ENCODE peak calls at places on chromosomes 3 and 15, in seven cellular contexts. H, S, R, G, B, T and X are unnamed samples.

GRCh38 chr15:54410481-54410880 is 432.2 kb downstream of the UNC13C start:
- DNase-seq in H (no peak), S (no peak), G (no peak), B (no peak), R (no peak), T (no peak), X (no peak)

GRCh38 chr3:85303156-85303555 is 344.4 kb downstream of the CADM2 start:
- DNase-seq in G (no peak), B (no peak), R (no peak), S (no peak), T (no peak), H (no peak), X (no peak)

GRCh38 chr15:51688863-51689262 is 7.6 kb downstream of the SCG3 start:
- DNase-seq in T (no peak), R (no peak), H (no peak), G (no peak), B (no peak), S (no peak), X (no peak)

GRCh38 chr3:195196266-195196665 is 74.7 kb downstream of the XXYLT1 start:
- DNase-seq in T (peak), B (peak), S (peak), H (peak), G (no peak), R (no peak), X (no peak)

GRCh38 chr3:11134794-11135193 is 19.5 kb upstream of the HRH1 start:
- DNase-seq in T (no peak), B (no peak), S (no peak), R (no peak), H (peak), G (no peak), X (no peak)

GRCh38 chr15:62981071-62981470 is 61.5 kb upstream of the TPM1 start:
- DNase-seq in G (no peak), B (no peak), T (no peak), R (no peak), S (no peak), H (no peak), X (no peak)

GRCh38 chr15:74245342-74245931 is 9.3 kb downstream of the CCDC33 start:
- DNase-seq in S (no peak), T (no peak), H (no peak), B (no peak), R (peak), G (no peak), X (no peak)

GRCh38 chr15:95565702-95566101 is 764.8 kb upstream of the NR2F2 start:
- DNase-seq in S (no peak), B (no peak), T (no peak), G (no peak), R (no peak), H (no peak), X (no peak)

GRCh38 chr15:64004582-64004981 is 41.7 kb downstream of the DAPK2 start:
- DNase-seq in H (peak), B (peak), G (no peak), S (no peak), T (no peak), R (no peak), X (peak)

GRCh38 chr3:171156455-171157005 is 130.0 kb upstream of the SLC2A2 start:
- DNase-seq in S (no peak), H (peak), R (no peak), G (no peak), T (no peak), B (peak), X (peak)

GRCh38 chr3:38165722-38166387 is 518 bp downstream of the OXSR1 start:
- DNase-seq in T (peak), R (no peak), G (peak), S (no peak), B (peak), H (peak), X (no peak)

GRCh38 chr15:86213888-86214287 is 134.2 kb downstream of the AGBL1 start:
- DNase-seq in G (no peak), R (no peak), S (no peak), H (peak), T (no peak), B (no peak), X (no peak)

DNA sequence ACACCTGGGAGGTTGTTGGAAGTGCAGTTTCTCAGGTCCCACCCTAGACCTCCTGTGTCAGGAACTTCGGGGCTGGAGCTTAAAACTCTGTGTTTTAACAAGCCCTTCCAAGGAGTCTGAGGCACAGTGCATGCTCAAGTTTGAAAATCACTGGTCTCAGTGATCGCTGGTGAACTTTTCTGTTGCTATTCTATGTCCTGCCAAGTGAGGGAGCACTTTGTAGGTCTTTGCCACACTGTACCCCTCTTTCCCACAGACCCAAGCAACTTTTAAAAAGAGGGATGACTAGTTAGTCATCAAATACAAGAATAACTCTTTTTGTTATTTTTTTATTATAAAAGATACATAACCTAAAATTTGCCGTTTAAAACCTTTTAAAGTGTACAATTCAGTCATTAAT is 133.7 kb downstream of the AGBL1 start:
- DNase-seq in B (no peak), R (no peak), G (no peak), H (no peak), S (no peak), T (no peak), X (no peak)
- TF ChIP-seq CTCF in B (no peak), R (no peak), G (peak), H (no peak), S (no peak), T (peak), X (peak)

DNA sequence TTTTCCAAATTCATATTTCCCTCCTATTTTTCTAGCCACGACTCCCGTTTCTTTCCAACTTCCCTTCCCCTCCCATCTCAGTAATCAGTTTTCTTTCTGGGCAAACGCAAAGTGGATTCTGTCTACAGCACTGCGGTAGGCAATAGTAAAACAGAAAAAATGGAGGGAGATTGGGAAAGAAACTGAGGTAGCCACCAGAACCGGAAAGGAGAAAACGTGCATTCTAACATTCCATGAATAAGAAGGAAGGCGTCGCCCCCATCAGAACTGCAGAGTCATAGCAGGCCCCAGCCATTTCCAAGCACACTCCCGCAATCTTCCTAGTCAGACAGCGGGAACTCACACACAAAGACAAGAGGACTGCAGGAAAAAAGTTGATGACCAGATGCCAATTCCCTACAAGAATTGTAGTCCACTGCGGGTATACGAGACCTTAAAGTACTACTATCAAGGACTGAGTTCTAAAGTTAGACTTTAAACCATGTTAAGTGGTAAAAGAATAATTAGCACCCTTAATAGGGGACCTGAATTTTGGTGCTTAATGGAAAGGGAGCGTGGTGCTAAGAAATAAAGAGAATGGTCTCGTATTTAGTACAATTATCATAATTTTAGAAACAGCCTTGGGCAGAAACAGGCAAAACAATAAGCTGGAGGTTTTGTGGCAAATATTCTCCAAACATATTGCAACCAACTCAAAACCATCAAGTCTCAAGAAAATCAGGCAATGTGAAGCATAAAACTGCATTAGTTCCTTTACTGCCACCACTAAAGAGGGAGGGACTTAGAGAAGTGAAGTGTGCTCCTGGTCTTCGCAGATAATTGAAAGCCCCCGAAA is 1.4 kb downstream of the PFN2 start:
- DNase-seq in T (no peak), S (peak), R (no peak), G (peak), B (peak), H (peak), X (no peak)
- TF ChIP-seq CTCF in T (peak), S (no peak), R (no peak), G (peak), B (peak), H (no peak), X (peak)

GRCh38 chr3:100577382-100578008 is 31.9 kb upstream of the ADGRG7 start:
- DNase-seq in G (no peak), R (no peak), B (no peak), H (no peak), S (no peak), T (no peak), X (no peak)
- TF ChIP-seq CTCF in G (no peak), R (no peak), B (peak), H (no peak), S (no peak), T (no peak), X (peak)

GRCh38 chr3:62833538-62833937 is 41.7 kb downstream of the CADPS start:
- DNase-seq in S (no peak), H (peak), B (no peak), G (no peak), R (no peak), T (no peak), X (no peak)
- TF ChIP-seq CTCF in S (no peak), H (peak), B (peak), G (peak), R (no peak), T (peak), X (peak)

DNA sequence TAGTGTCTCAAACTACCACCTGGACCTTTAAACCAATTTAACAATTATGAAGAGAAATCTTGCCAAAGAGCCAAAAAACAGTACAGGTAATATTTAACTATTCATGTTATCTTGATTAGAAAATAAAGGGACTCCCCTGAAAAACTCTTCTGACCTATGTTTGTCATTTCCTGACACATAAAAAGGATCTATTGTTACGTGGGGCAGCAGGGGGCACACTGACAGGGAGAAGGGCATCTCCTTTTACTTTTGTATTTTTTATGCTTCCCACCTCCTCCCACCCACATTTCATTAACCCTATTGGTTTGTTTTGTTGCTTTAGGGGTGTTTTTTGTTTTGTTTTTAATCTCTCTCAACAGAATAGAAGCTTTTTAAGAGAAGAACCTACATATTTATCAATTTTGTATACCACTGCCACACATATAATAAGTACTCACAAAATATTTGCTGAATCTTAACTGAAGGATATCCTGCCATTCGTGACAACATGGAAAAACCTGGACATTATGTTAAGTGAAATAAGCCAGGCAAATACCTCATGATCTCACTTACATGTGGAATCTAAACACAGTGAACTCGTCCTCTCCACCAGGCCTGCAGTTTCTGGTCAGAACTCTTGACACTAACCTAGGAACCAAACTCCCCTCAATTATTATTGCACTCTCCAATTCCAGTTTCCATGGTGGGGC is 17.7 kb downstream of the STAG1 start:
- DNase-seq in S (peak), R (no peak), B (no peak), H (no peak), G (no peak), T (no peak), X (no peak)
- TF ChIP-seq CTCF in S (peak), R (peak), B (peak), H (no peak), G (no peak), T (no peak), X (no peak)

GRCh38 chr3:167917969-167918368 is 177.8 kb downstream of the GOLIM4 start:
- DNase-seq in H (no peak), G (no peak), R (no peak), S (no peak), B (no peak), T (no peak), X (no peak)

GRCh38 chr3:167909443-167910287 is 174.1 kb downstream of the SERPINI1 start:
- DNase-seq in H (no peak), B (no peak), S (no peak), T (no peak), R (no peak), G (no peak), X (no peak)

GRCh38 chr3:167908745-167909442 is 173.4 kb downstream of the SERPINI1 start:
- DNase-seq in B (no peak), S (no peak), G (no peak), H (no peak), R (no peak), T (no peak), X (no peak)

GRCh38 chr3:167918686-167919085 is 177.0 kb downstream of the GOLIM4 start:
- DNase-seq in G (no peak), B (no peak), R (no peak), S (no peak), T (no peak), H (no peak), X (no peak)

DNA sequence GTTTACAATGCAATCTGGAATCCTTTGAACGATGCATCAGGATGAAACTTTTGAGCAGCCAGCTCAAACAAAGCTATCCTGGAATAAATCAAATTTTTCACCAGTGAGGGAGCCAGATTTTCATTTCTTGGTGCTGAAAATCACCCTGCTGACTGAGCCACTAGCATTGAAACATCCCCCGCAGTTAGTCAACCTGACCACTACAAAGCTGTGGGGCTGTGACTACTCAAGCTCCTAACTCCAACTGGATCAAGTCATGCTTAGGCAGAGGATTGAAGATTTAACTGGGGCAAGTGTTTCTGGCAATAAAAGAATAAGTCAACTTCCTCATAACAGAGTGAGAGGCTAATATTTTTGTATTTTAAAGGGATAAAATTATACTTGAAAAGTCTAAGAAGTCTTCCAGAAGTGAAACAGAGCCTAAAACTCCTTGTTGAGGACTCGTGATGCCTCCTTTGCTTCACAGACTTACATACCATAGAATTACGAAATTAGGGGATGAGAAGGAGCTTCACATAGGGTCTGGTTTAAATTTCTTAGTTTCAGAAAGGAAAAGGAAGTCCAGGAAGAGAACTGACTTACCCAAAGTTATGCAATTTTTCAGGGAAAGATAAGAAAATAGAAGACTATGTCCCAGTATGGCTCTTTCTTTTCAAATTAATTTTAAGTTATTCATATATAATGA is 177.8 kb downstream of the SERPINI1 start:
- DNase-seq in B (peak), T (no peak), H (peak), G (no peak), R (no peak), S (no peak), X (peak)
- TF ChIP-seq CTCF in B (peak), T (peak), H (no peak), G (peak), R (no peak), S (no peak), X (peak)

DNA sequence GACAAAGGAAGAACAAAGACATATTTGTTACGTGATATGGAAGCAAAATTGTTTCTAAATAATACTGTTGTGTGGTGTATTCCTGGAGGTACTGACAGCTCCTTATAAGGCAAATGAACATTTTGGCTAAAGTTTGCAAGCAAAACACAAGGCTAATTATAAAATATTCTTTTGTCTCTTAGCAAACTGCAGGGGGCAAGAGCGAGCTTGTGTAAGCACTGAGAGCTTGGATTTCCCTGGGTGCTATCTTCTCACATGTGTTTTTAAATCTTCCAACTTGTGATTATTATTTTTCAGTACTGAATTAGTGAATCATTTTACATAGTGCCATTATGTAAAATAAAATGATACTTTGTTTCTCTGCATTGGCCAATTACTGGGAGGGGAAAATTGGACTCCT is 611.4 kb downstream of the AGBL1 start:
- DNase-seq in R (no peak), B (no peak), G (no peak), T (no peak), S (no peak), H (no peak), X (no peak)
- TF ChIP-seq CTCF in R (no peak), B (no peak), G (no peak), T (peak), S (no peak), H (peak), X (peak)

GRCh38 chr3:49341996-49342395 is 2.1 kb upstream of the USP4 start:
- DNase-seq in G (no peak), T (no peak), B (no peak), S (no peak), H (no peak), R (no peak), X (no peak)

GRCh38 chr3:49339593-49339946 is 283 bp downstream of the USP4 start:
- DNase-seq in H (no peak), G (peak), B (no peak), R (peak), S (no peak), T (no peak), X (no peak)

GRCh38 chr3:49343163-49343562 is 3.3 kb upstream of the USP4 start:
- DNase-seq in G (no peak), R (no peak), B (no peak), T (no peak), S (no peak), H (no peak), X (no peak)

DNA sequence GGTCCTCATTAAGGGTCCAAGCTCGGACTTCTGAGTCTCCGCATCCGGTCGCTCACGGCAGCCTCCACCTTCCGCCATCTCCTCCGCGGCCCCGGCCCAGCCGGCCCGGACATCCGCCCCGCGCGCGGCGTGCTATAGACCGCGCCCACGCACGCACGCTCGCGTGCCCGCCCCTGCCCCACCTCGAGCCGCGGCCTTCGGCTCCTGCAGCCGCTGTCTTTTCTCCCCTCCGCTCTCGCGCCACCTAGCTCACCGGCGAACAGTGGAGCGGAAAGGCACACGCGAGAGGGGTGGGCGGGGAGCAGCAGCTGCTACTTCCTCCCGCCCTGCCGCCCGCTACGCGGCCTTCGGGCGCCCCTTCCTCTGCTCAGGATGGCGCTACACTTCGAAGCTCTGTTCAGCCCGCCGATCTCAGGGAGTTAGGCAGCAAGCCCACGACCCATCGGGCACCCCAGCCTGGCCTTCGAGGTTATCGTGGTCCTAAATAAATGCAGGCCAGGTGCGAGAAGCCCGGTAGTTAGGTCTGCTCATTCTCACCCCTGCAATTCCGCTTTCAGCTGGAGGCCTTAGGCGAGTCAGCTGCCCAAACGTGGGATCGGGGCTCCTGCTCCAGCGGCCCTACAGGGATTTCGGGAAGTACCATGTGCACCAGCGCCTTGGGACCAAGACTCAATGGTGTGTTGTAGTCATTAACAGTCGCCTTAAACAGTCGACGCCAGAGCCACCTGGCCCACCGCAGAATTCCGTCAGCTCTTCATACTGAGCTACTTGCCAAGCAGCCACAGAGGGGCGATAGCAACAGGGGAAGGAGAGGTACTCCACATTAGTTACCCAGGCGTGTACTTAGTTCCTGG is at the start of gene USP4:
- DNase-seq in B (peak), H (peak), T (peak), S (peak), G (peak), R (peak), X (peak)
- TF ChIP-seq CTCF in B (peak), H (peak), T (peak), S (peak), G (peak), R (peak), X (peak)

DNA sequence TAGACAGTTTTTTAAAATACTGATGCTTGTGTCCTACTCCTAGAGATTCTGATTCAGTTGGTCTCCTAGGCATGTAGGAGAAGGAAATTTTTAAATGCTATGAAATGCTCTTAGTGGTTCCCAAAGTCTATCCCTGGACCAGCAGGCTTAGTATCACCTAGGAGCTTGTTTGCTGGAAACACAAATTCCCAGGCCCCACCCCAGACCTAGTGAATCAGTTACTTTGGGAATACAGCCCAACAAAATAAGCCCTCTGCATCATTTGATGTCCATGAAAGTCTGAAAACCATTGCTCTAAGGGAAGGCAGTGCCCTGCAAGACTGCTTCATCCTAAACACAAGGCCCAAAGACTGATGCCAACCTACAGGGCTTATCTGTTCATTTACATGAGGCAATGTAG is 36.3 kb downstream of the CCNL1 start:
- DNase-seq in H (peak), R (no peak), T (no peak), S (no peak), G (no peak), B (peak), X (no peak)
- TF ChIP-seq CTCF in H (no peak), R (no peak), T (no peak), S (no peak), G (no peak), B (no peak), X (no peak)

GRCh38 chr3:179750720-179751328 is 98.0 kb downstream of the USP13 start:
- DNase-seq in S (peak), T (no peak), R (no peak), H (peak), G (no peak), B (peak), X (no peak)
- TF ChIP-seq CTCF in S (peak), T (peak), R (no peak), H (peak), G (peak), B (peak), X (peak)